ENCODE peak calls at places on chromosomes 16 and 17, in four cellular contexts. One of them, this sample, is unnamed.

GRCh38 chr16:78973041-78973440 is 627.5 kb downstream of the MAF start:
- DNase-seq in stimulated activated CD8-positive, alpha-beta memory T cell treated with anti-CD3 and anti-CD28 coated beads, Interleukin-2, amount 100 ng/mL, for 48 hours: no peak
- DNase-seq in activated CD4-positive, alpha-beta T cell treated with anti-CD3 and anti-CD28 coated beads, Interleukin-2, amount 50 U/mL, for 48 hours: no peak
- DNase-seq in fibroblast of lung: no peak
- DNase-seq in this sample: peak; percentile 27

GRCh38 chr16:1145383-1146100 is 7.4 kb upstream of the CACNA1H start:
- DNase-seq in activated CD4-positive, alpha-beta T cell treated with anti-CD3 and anti-CD28 coated beads, Interleukin-2, amount 50 U/mL, for 48 hours: no peak
- DNase-seq in stimulated activated CD8-positive, alpha-beta memory T cell treated with anti-CD3 and anti-CD28 coated beads, Interleukin-2, amount 100 ng/mL, for 48 hours: no peak
- DNase-seq in fibroblast of lung: no peak
- DNase-seq in this sample: no peak

GRCh38 chr16:55528974-55529373 is 20.1 kb downstream of the LPCAT2 start:
- DNase-seq in stimulated activated CD8-positive, alpha-beta memory T cell treated with anti-CD3 and anti-CD28 coated beads, Interleukin-2, amount 100 ng/mL, for 48 hours: no peak
- DNase-seq in fibroblast of lung: no peak
- DNase-seq in activated CD4-positive, alpha-beta T cell treated with anti-CD3 and anti-CD28 coated beads, Interleukin-2, amount 50 U/mL, for 48 hours: no peak
- DNase-seq in this sample: no peak

GRCh38 chr17:79991924-79992656 is 43.6 kb downstream of the TBC1D16 start:
- DNase-seq in activated CD4-positive, alpha-beta T cell treated with anti-CD3 and anti-CD28 coated beads, Interleukin-2, amount 50 U/mL, for 48 hours: no peak
- DNase-seq in fibroblast of lung: no peak
- DNase-seq in stimulated activated CD8-positive, alpha-beta memory T cell treated with anti-CD3 and anti-CD28 coated beads, Interleukin-2, amount 100 ng/mL, for 48 hours: no peak
- DNase-seq in this sample: peak; percentile 29

GRCh38 chr16:3745751-3746355 is 28.5 kb upstream of the TRAP1 start:
- DNase-seq in fibroblast of lung: peak; percentile 80
- DNase-seq in stimulated activated CD8-positive, alpha-beta memory T cell treated with anti-CD3 and anti-CD28 coated beads, Interleukin-2, amount 100 ng/mL, for 48 hours: no peak
- DNase-seq in activated CD4-positive, alpha-beta T cell treated with anti-CD3 and anti-CD28 coated beads, Interleukin-2, amount 50 U/mL, for 48 hours: no peak
- DNase-seq in this sample: no peak

GRCh38 chr16:85378145-85379040 is 234.7 kb upstream of the GSE1 start:
- DNase-seq in activated CD4-positive, alpha-beta T cell treated with anti-CD3 and anti-CD28 coated beads, Interleukin-2, amount 50 U/mL, for 48 hours: no peak
- DNase-seq in stimulated activated CD8-positive, alpha-beta memory T cell treated with anti-CD3 and anti-CD28 coated beads, Interleukin-2, amount 100 ng/mL, for 48 hours: no peak
- DNase-seq in fibroblast of lung: no peak
- DNase-seq in this sample: no peak

GRCh38 chr17:848402-848801 is 66.2 kb downstream of the MRM3 start:
- DNase-seq in activated CD4-positive, alpha-beta T cell treated with anti-CD3 and anti-CD28 coated beads, Interleukin-2, amount 50 U/mL, for 48 hours: no peak
- DNase-seq in fibroblast of lung: no peak
- DNase-seq in stimulated activated CD8-positive, alpha-beta memory T cell treated with anti-CD3 and anti-CD28 coated beads, Interleukin-2, amount 100 ng/mL, for 48 hours: no peak
- DNase-seq in this sample: no peak

GRCh38 chr17:52298881-52299280 is 140.4 kb upstream of the CA10 start:
- DNase-seq in activated CD4-positive, alpha-beta T cell treated with anti-CD3 and anti-CD28 coated beads, Interleukin-2, amount 50 U/mL, for 48 hours: no peak
- DNase-seq in stimulated activated CD8-positive, alpha-beta memory T cell treated with anti-CD3 and anti-CD28 coated beads, Interleukin-2, amount 100 ng/mL, for 48 hours: no peak
- DNase-seq in fibroblast of lung: no peak
- DNase-seq in this sample: no peak

GRCh38 chr17:76265624-76266243 is 586 bp downstream of the UBALD2 start:
- DNase-seq in fibroblast of lung: peak; percentile 41
- DNase-seq in stimulated activated CD8-positive, alpha-beta memory T cell treated with anti-CD3 and anti-CD28 coated beads, Interleukin-2, amount 100 ng/mL, for 48 hours: no peak
- DNase-seq in activated CD4-positive, alpha-beta T cell treated with anti-CD3 and anti-CD28 coated beads, Interleukin-2, amount 50 U/mL, for 48 hours: no peak
- DNase-seq in this sample: no peak

GRCh38 chr17:45307290-45308015 is 9.4 kb downstream of the MAP3K14 start:
- DNase-seq in stimulated activated CD8-positive, alpha-beta memory T cell treated with anti-CD3 and anti-CD28 coated beads, Interleukin-2, amount 100 ng/mL, for 48 hours: no peak
- DNase-seq in activated CD4-positive, alpha-beta T cell treated with anti-CD3 and anti-CD28 coated beads, Interleukin-2, amount 50 U/mL, for 48 hours: peak; percentile 46
- DNase-seq in fibroblast of lung: peak; percentile 89
- DNase-seq in this sample: no peak

GRCh38 chr17:36544320-36545092 is at the start of gene GGNBP2:
- DNase-seq in stimulated activated CD8-positive, alpha-beta memory T cell treated with anti-CD3 and anti-CD28 coated beads, Interleukin-2, amount 100 ng/mL, for 48 hours: peak; percentile 89
- DNase-seq in activated CD4-positive, alpha-beta T cell treated with anti-CD3 and anti-CD28 coated beads, Interleukin-2, amount 50 U/mL, for 48 hours: peak; percentile 93
- DNase-seq in fibroblast of lung: peak; percentile 95
- DNase-seq in this sample: peak; percentile 79

GRCh38 chr17:74935585-74936469 is at the start of gene OTOP3:
- DNase-seq in activated CD4-positive, alpha-beta T cell treated with anti-CD3 and anti-CD28 coated beads, Interleukin-2, amount 50 U/mL, for 48 hours: no peak
- DNase-seq in fibroblast of lung: no peak
- DNase-seq in stimulated activated CD8-positive, alpha-beta memory T cell treated with anti-CD3 and anti-CD28 coated beads, Interleukin-2, amount 100 ng/mL, for 48 hours: no peak
- DNase-seq in this sample: peak; percentile 71

GRCh38 chr16:1525871-1526607 is 7.4 kb upstream of the TMEM204 start:
- DNase-seq in activated CD4-positive, alpha-beta T cell treated with anti-CD3 and anti-CD28 coated beads, Interleukin-2, amount 50 U/mL, for 48 hours: no peak
- DNase-seq in stimulated activated CD8-positive, alpha-beta memory T cell treated with anti-CD3 and anti-CD28 coated beads, Interleukin-2, amount 100 ng/mL, for 48 hours: no peak
- DNase-seq in fibroblast of lung: no peak
- DNase-seq in this sample: no peak